ENCODE peak calls at places on chromosomes 13 and 19, in eight cellular contexts. G, Q, L, D, T, Y, E and R are unnamed samples. For H3K36me3, the result is how much of the 10 kb centered on the place peaks cover.

GRCh38 chr13:93646247-93646646 is 419.6 kb downstream of the GPC6 start:
- DNase-seq in Q (no peak), G (no peak), Y (no peak), D (no peak), L (no peak), T (no peak), E (no peak), R (no peak)

GRCh38 chr13:26558074-26558805 is 757 bp downstream of the WASF3 start:
- DNase-seq in L (no peak), G (no peak), D (no peak), Q (peak), Y (no peak), T (peak), E (peak), R (no peak)

GRCh38 chr13:39415403-39415802 is 187.6 kb downstream of the LHFPL6 start:
- DNase-seq in E (peak), D (no peak), T (peak), G (peak), L (no peak), Q (no peak), Y (no peak), R (peak)

GRCh38 chr19:53182202-53182601 is 11.0 kb downstream of the ZNF665 start:
- DNase-seq in Q (no peak), L (no peak), Y (no peak), D (no peak), E (no peak), T (no peak), G (no peak), R (no peak)

GRCh38 chr13:30577381-30577780 is 40.3 kb upstream of the USPL1 start:
- DNase-seq in D (no peak), L (peak), Q (no peak), T (no peak), Y (no peak), E (no peak), G (no peak), R (peak)

GRCh38 chr19:4362871-4363545 is 19.6 kb downstream of the MPND start:
- DNase-seq in Y (no peak), D (peak), T (no peak), Q (peak), E (no peak), G (no peak), L (no peak), R (no peak)

GRCh38 chr19:31676271-31677004 is 327.2 kb upstream of the TSHZ3 start:
- DNase-seq in Y (no peak), E (no peak), G (no peak), L (no peak), Q (no peak), D (no peak), T (peak), R (peak)

GRCh38 chr19:10113964-10114650 is 2.6 kb downstream of the P2RY11 start:
- DNase-seq in T (peak), Y (no peak), Q (peak), G (no peak), E (no peak), D (no peak), L (no peak), R (no peak)

GRCh38 chr19:30629086-30629485 is 256.9 kb downstream of the ZNF536 start:
- DNase-seq in Y (no peak), E (no peak), T (no peak), G (no peak), D (no peak), L (no peak), Q (no peak), R (peak)

GRCh38 chr13:84433024-84433423 is 550.8 kb upstream of the SLITRK1 start:
- DNase-seq in D (no peak), Y (no peak), T (no peak), G (no peak), E (no peak), Q (no peak), L (no peak), R (no peak)

GRCh38 chr13:72120632-72121031 is 253.6 kb upstream of the DACH1 start:
- DNase-seq in L (no peak), G (no peak), D (no peak), Y (no peak), T (no peak), Q (no peak), E (no peak), R (no peak)

GRCh38 chr13:33070713-33071112 is 54.5 kb downstream of the KL start:
- DNase-seq in D (no peak), Y (no peak), E (no peak), G (no peak), L (no peak), Q (no peak), T (no peak), R (no peak)

GRCh38 chr13:38680912-38681311 is 6.0 kb upstream of the FREM2 start:
- DNase-seq in Y (no peak), G (no peak), T (no peak), L (no peak), E (no peak), Q (no peak), D (no peak), R (no peak)

GRCh38 chr13:108455320-108455719 is 174.1 kb upstream of the MYO16 start:
- DNase-seq in E (no peak), Y (no peak), Q (no peak), L (no peak), D (no peak), G (no peak), T (no peak), R (no peak)

GRCh38 chr19:49691243-49692101 is 556 bp downstream of the CPT1C start:
- DNase-seq in L (no peak), G (peak), D (no peak), E (peak), Y (no peak), T (peak), Q (peak), R (peak)

GRCh38 chr13:41231786-41232185 is 31.6 kb downstream of the MTRF1 start:
- DNase-seq in Y (no peak), G (no peak), Q (no peak), L (peak), D (no peak), T (no peak), E (peak), R (no peak)

GRCh38 chr19:364496-365287 is 20.1 kb upstream of the MIER2 start:
- DNase-seq in D (no peak), T (no peak), L (no peak), E (no peak), Y (no peak), Q (no peak), G (no peak), R (no peak)

GRCh38 chr13:36382030-36382429 is 35.8 kb upstream of the SPART start:
- DNase-seq in G (no peak), T (no peak), D (no peak), Y (no peak), Q (no peak), L (no peak), E (no peak), R (no peak)

GRCh38 chr13:42275098-42275471 is 3.1 kb downstream of the AKAP11 start:
- DNase-seq in L (no peak), Q (no peak), E (no peak), T (no peak), Y (no peak), G (no peak), D (no peak), R (no peak)

GRCh38 chr13:29165216-29165615 is 345.1 kb downstream of the MTUS2 start:
- DNase-seq in L (no peak), Y (no peak), D (no peak), G (no peak), T (no peak), E (no peak), Q (no peak), R (no peak)

GRCh38 chr19:5048727-5049553 is 80.0 kb downstream of the KDM4B start:
- DNase-seq in E (no peak), L (peak), Q (peak), D (no peak), Y (peak), T (peak), G (peak), R (no peak)

GRCh38 chr19:5844456-5845433 is 5.2 kb upstream of the FUT6 start:
- DNase-seq in E (no peak), D (no peak), T (peak), Y (no peak), Q (peak), G (no peak), L (no peak), R (no peak)

GRCh38 chr19:37304190-37304883 is 66.6 kb upstream of the ZNF527 start:
- DNase-seq in L (peak), D (no peak), E (peak), T (peak), G (no peak), Y (no peak), Q (peak), R (peak)

GRCh38 chr19:11031421-11032070 is 57.7 kb upstream of the LDLR start:
- DNase-seq in G (no peak), D (no peak), E (no peak), L (no peak), T (no peak), Y (no peak), Q (no peak), R (no peak)

GRCh38 chr13:77535448-77535847 is at the start of gene SCEL:
- DNase-seq in L (no peak), D (no peak), T (no peak), Y (no peak), E (no peak), G (no peak), Q (no peak), R (no peak)

GRCh38 chr13:29802621-29803020 is 47.8 kb downstream of the UBL3 start:
- DNase-seq in Y (no peak), E (no peak), G (no peak), T (no peak), L (no peak), D (no peak), Q (no peak), R (no peak)

GRCh38 chr19:2014731-2015610 is 543 bp downstream of the BTBD2 start:
- DNase-seq in Q (peak), Y (no peak), E (no peak), G (peak), D (peak), T (peak), L (no peak), R (no peak)

GRCh38 chr19:14661372-14661924 is 13.2 kb downstream of the ADGRE3 start:
- DNase-seq in T (no peak), Q (no peak), Y (no peak), D (no peak), G (no peak), E (no peak), L (no peak), R (no peak)

GRCh38 chr19:17001603-17002183 is 24.9 kb downstream of the CPAMD8 start:
- DNase-seq in G (no peak), Q (peak), T (no peak), D (no peak), E (no peak), Y (no peak), L (no peak), R (no peak)

DNA sequence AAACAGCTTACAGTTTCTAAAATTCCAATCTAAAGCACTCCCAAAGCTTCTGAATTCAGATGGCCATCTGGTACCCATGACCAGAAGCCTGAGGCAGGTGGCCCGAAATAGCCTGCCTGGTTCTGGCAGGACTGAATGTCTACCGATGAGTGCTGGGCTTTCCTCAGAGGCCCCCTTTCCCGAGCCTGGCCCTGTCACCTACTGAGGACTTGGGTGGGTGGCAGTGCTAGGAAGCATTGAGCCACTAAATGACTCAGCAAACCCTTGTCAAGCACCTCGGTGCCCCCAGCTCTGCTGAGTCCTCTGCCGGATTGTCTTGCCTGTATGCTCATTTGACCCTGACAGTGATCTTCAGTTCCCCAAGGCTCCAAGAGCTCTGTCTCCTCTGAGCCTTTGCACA is 17.8 kb downstream of the PPP1R37 start:
- DNase-seq in E (no peak), Q (no peak), G (no peak), Y (no peak), D (no peak), T (no peak), L (no peak), R (no peak)
- H3K4me3 ChIP-seq in E (no peak), Q (no peak), G (no peak), Y (no peak), D (no peak), T (no peak), L (no peak), R (no peak)

GRCh38 chr19:35497406-35497805 is 7.1 kb upstream of the KRTDAP start:
- DNase-seq in G (no peak), Y (no peak), L (no peak), Q (peak), T (no peak), E (no peak), D (no peak), R (no peak)
- TF ChIP-seq CTCF in G (no peak), Y (no peak), L (no peak), Q (no peak), T (no peak), E (no peak), D (no peak), R (no peak)

GRCh38 chr19:46922465-46922864 is 61.7 kb downstream of the ARHGAP35 start:
- DNase-seq in T (no peak), D (peak), G (no peak), L (no peak), Y (no peak), E (no peak), Q (no peak), R (no peak)
- H3K36me3 ChIP-seq in T (under half), D (under half), G (under half), L (under half), Y (under half), E (under half), Q (under half), R (half or more)

GRCh38 chr19:51479531-51480331 is 1.4 kb downstream of the CEACAM18 start:
- DNase-seq in Q (no peak), T (no peak), E (no peak), L (no peak), Y (no peak), G (no peak), D (no peak), R (no peak)
- H3K4me3 ChIP-seq in Q (no peak), T (no peak), E (no peak), L (no peak), Y (no peak), G (no peak), D (no peak), R (no peak)

GRCh38 chr19:55678121-55678671 is 3.2 kb downstream of the EPN1 start:
- DNase-seq in Y (peak), Q (peak), L (peak), D (no peak), E (peak), G (no peak), T (no peak), R (no peak)
- TF ChIP-seq CTCF in Y (no peak), Q (no peak), L (no peak), D (no peak), E (no peak), G (no peak), T (no peak), R (no peak)

DNA sequence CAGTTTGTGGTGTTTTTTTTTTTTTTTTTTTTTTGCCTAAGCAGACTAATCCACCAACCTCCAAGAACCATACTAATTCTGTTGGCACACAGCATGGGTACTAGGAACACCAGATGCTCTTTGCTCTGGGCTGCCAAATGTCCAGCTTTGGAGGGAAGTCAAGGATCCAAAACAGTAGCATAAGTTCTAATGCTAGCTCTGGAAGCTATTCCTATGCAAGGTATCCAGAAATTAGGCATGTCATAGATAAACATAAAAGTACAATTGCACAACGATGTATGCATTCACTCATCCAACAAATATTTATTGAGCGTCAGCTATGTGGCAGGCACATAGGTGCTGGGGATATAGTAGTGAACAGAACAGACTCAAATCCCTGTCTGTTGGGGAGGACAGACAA is 64.4 kb upstream of the WDFY2 start:
- DNase-seq in L (no peak), E (no peak), Y (no peak), Q (no peak), T (no peak), G (no peak), D (peak), R (no peak)
- H3K36me3 ChIP-seq in L (under half), E (under half), Y (under half), Q (under half), T (under half), G (under half), D (under half), R (under half)

DNA sequence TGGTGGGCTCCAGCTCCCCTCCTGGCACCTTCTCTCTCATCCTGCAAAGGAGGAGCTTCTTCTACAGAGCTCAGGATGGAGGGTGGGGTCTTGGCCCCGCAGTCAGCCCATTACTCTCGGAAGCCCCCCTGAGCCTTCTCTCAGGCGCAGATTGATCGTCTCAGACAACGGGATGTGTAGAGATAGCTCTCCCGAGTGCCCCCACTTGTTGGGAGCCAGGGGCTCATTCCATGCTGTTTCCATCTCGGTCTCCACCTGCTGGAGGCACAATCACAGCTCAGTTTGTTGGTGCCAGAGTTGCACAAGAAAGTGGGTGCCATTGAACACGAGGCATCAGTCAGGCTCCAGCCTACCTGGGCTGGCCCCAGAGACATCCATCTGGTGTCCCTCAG is 3.6 kb upstream of the ZNF135 start:
- DNase-seq in Y (no peak), E (no peak), L (no peak), G (no peak), D (no peak), Q (no peak), T (no peak), R (peak)
- H3K4me3 ChIP-seq in Y (peak), E (peak), L (no peak), G (no peak), D (no peak), Q (no peak), T (no peak), R (peak)